ENCODE peak calls at places on chromosomes 2 and 18, in nine cellular contexts. D is adrenal gland, V is K562, K is spleen, P is right lobe of liver, A is HCT116, T is transverse colon, B is A549, F is body of pancreas. N is an unnamed sample.
A peak's percentile ranks its signal among the peaks of the same experiment; 100 is the strongest.

GRCh38 chr18:52888014-52888413 is 548.0 kb downstream of the DCC start:
- DNase-seq in D (no peak), K (no peak), A (no peak), P (no peak), B (no peak), T (no peak), V (no peak), F (no peak), N (no peak)

GRCh38 chr18:47100214-47100831 is 50.0 kb downstream of the HDHD2 start:
- DNase-seq in B (peak; percentile 22), F (peak; percentile 72), K (peak; percentile 78), D (peak; percentile 49), T (peak; percentile 31), V (peak; percentile 65), A (peak; percentile 39), P (no peak), N (peak; percentile 60)

GRCh38 chr2:61210332-61210981 is 48.5 kb downstream of the C2orf74 start:
- DNase-seq in B (peak; percentile 25), P (no peak), V (no peak), D (no peak), F (no peak), T (no peak), K (no peak), A (no peak), N (no peak)

GRCh38 chr2:241072151-241072550 is 29.9 kb downstream of the MTERF4 start:
- DNase-seq in B (no peak), F (no peak), K (no peak), D (no peak), T (no peak), P (no peak), A (no peak), V (no peak), N (no peak)

GRCh38 chr18:63881851-63882250 is 5.7 kb upstream of the SERPINB2 start:
- DNase-seq in V (no peak), T (no peak), K (no peak), D (no peak), P (no peak), A (no peak), B (no peak), F (no peak), N (no peak)

GRCh38 chr2:2291500-2292260 is 39.4 kb downstream of the MYT1L start:
- DNase-seq in A (no peak), D (no peak), B (peak; percentile 9), K (no peak), V (no peak), T (no peak), F (peak; percentile 54), P (no peak), N (no peak)

GRCh38 chr2:53535234-53535867 is 232.3 kb upstream of the CHAC2 start:
- DNase-seq in F (no peak), B (no peak), D (no peak), T (no peak), K (no peak), V (no peak), P (no peak), A (no peak), N (no peak)

GRCh38 chr2:45300026-45300750 is 290.9 kb upstream of the SIX2 start:
- DNase-seq in F (peak; percentile 57), P (peak; percentile 71), T (peak; percentile 54), K (no peak), V (no peak), A (no peak), D (no peak), B (no peak), N (no peak)

GRCh38 chr2:218381916-218382366 is at the start of gene SLC11A1:
- DNase-seq in K (peak; percentile 93), V (no peak), B (no peak), P (peak; percentile 75), A (no peak), T (peak; percentile 32), F (no peak), D (no peak), N (no peak)

GRCh38 chr2:142299021-142299420 is 168.2 kb upstream of the LRP1B start:
- DNase-seq in K (no peak), D (no peak), P (no peak), A (no peak), B (no peak), F (no peak), V (no peak), T (no peak), N (no peak)

GRCh38 chr2:54456526-54457325 is 599 bp downstream of the SPTBN1 start:
- DNase-seq in K (peak; percentile 74), T (peak; percentile 17), B (peak; percentile 50), P (no peak), V (no peak), A (no peak), D (peak; percentile 50), F (peak; percentile 61), N (no peak)

GRCh38 chr2:12616456-12617163 is 100.1 kb upstream of the TRIB2 start:
- DNase-seq in A (no peak), P (no peak), F (no peak), V (no peak), T (no peak), B (no peak), K (no peak), D (no peak), N (no peak)

GRCh38 chr2:85789271-85789670 is 35.5 kb downstream of the ATOH8 start:
- DNase-seq in A (no peak), F (no peak), V (no peak), D (no peak), K (no peak), P (no peak), B (no peak), T (no peak), N (no peak)

GRCh38 chr2:101770672-101771071 is 73.2 kb downstream of the MAP4K4 start:
- DNase-seq in V (peak; percentile 76), P (no peak), F (peak; percentile 39), D (no peak), B (peak; percentile 36), A (peak; percentile 62), K (no peak), T (peak; percentile 39), N (no peak)

GRCh38 chr2:68764781-68765385 is 30.3 kb downstream of the ARHGAP25 start:
- DNase-seq in D (no peak), P (no peak), F (no peak), K (no peak), V (no peak), T (no peak), A (no peak), B (no peak), N (no peak)

GRCh38 chr2:43230481-43230880 is 4.1 kb upstream of the ZFP36L2 start:
- DNase-seq in D (no peak), F (no peak), A (no peak), P (no peak), T (no peak), V (no peak), B (no peak), K (peak; percentile 59), N (no peak)

DNA sequence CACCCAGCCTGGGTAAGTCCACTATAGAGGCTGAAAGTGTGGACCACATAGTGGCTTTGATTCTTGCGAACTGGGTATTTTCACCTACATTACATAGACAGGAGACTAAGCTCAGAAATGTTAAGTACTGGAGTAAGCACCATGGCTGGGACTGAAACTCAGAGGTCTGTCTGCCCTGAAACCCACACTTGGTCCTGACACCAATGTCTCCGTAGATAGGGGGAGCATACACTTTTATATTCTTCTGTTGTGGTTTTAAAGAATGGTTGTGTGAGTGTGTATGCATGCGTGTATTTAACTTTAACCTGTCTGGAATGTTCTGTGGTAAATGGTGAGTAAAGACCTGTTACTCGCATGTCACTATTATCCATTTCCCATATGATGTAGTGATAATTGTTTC is 10.3 kb upstream of the NPPC start:
- DNase-seq in A (no peak), K (no peak), D (no peak), P (no peak), F (no peak), V (no peak), B (no peak), T (no peak), N (no peak)
- TF ChIP-seq POLR2A in A (no peak), K (no peak), D (no peak), P (no peak), F (no peak), V (no peak), B (no peak), T (no peak), N (no peak)

GRCh38 chr2:37827911-37828411 is 97.1 kb upstream of the RMDN2 start:
- DNase-seq in T (no peak), F (no peak), A (no peak), K (no peak), P (no peak), B (no peak), D (no peak), V (no peak), N (no peak)
- H3K27ac ChIP-seq in T (no peak overlapping the region), F (no peak overlapping the region), A (no peak overlapping the region), K (no peak overlapping the region), P (no peak overlapping the region), B (peak overlapping the region; percentile 33), D (no peak overlapping the region), V (no peak overlapping the region), N (no peak overlapping the region)

DNA sequence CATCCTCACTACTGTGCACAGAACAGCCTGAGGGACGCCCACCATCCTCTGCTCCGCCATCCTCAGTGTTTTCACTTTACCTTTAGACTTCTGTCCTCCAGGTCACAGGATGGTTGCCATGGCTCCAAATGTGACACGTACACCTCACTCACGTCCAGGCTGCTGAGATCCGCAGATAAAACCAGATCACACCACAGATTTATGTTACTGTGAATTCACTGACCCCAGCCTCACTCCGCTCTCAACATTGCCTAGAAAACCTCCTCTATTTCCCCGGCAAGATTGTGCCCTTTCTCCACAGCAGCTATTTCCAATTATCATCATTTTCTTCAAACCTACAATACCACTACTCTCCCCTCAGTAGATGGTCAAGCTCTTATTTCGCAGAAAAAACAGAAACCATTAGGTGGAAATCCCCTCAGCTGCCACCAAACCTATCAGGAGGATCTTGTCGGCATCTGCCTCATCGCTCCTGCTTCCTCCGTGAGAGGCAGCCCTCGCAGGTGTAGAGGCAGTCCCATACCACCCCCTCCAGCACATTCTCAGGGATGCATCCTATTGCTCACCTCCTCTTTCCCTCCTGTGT is 49.8 kb upstream of the SLC1A4 start:
- DNase-seq in P (no peak), T (peak; percentile 42), F (no peak), K (no peak), D (no peak), A (no peak), V (no peak), B (no peak), N (no peak)
- TF ChIP-seq POLR2A in P (no peak), T (no peak), F (no peak), K (no peak), D (no peak), A (no peak), V (no peak), B (no peak), N (no peak)

DNA sequence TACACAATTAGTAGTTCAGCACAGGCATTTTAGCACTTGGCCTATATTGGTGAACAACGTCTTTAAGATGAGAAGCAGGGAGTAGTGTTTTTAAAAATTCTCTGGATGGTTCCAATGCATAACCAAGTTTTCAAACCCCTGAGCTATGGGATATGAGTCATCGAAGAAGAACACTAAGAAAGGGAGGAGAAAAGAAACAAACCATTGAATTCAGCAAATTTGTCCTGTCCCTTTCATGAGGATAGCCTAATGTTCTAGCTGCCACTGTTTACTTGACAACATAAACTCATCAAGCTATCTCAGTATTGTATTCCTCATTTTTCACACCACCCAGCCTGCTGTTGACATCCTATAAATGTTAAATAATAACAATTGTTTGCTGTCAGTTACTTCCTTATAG is 158.0 kb downstream of the BARD1 start:
- DNase-seq in A (no peak), B (no peak), F (no peak), K (no peak), V (no peak), P (no peak), D (no peak), T (no peak), N (no peak)
- H3K27ac ChIP-seq in A (no peak overlapping the region), B (no peak overlapping the region), F (no peak overlapping the region), K (no peak overlapping the region), V (no peak overlapping the region), P (no peak overlapping the region), D (no peak overlapping the region), T (no peak overlapping the region), N (no peak overlapping the region)

N was measured in tibial nerve.